ENCODE peak calls at places on chromosomes 16 and 17, in eight cellular contexts. X is heart left ventricle, B is neural progenitor cell, J is stomach, Q is left ventricle myocardium inferior, Y is A549, Z is adrenal gland, D is left lung. T is an unnamed sample.

GRCh38 chr17:76314392-76315227 is 6.5 kb upstream of the QRICH2 start:
- DNase-seq in X (no peak), B (no peak), J (no peak), Q (no peak), Y (no peak), Z (no peak), D (no peak), T (no peak)

GRCh38 chr16:57801098-57801855 is 1.0 kb downstream of the KIFC3 start:
- DNase-seq in X (no peak), B (peak), J (no peak), Q (no peak), Y (peak), Z (no peak), D (peak), T (no peak)

GRCh38 chr17:6110592-6110991 is 40.4 kb downstream of the WSCD1 start:
- DNase-seq in X (no peak), B (no peak), J (no peak), Q (no peak), Y (no peak), Z (no peak), D (no peak), T (no peak)

GRCh38 chr16:86835981-86836380 is 257.6 kb downstream of the FOXL1 start:
- DNase-seq in X (no peak), B (no peak), J (no peak), Q (no peak), Y (no peak), Z (no peak), D (no peak), T (no peak)

GRCh38 chr17:4998027-4998665 is 396 bp downstream of the KIF1C start:
- DNase-seq in X (peak), B (peak), J (peak), Q (peak), Y (peak), Z (peak), D (peak), T (peak)

GRCh38 chr17:39208893-39209292 is 8.8 kb downstream of the RPL19 start:
- DNase-seq in X (no peak), B (peak), J (peak), Q (no peak), Y (no peak), Z (no peak), D (no peak), T (no peak)

GRCh38 chr17:2343421-2343820 is 6.1 kb downstream of the SGSM2 start:
- DNase-seq in X (no peak), B (no peak), J (no peak), Q (no peak), Y (no peak), Z (no peak), D (peak), T (no peak)

GRCh38 chr16:62167551-62167950 is 131.3 kb upstream of the CDH8 start:
- DNase-seq in X (no peak), B (no peak), J (no peak), Q (no peak), Y (no peak), Z (no peak), D (no peak), T (no peak)

GRCh38 chr16:29825145-29826044 is 5.1 kb downstream of the MVP start:
- DNase-seq in X (peak), B (peak), J (no peak), Q (peak), Y (peak), Z (peak), D (no peak), T (no peak)

GRCh38 chr17:69762766-69763165 is 312.3 kb upstream of the KCNJ16 start:
- DNase-seq in X (no peak), B (no peak), J (no peak), Q (no peak), Y (no peak), Z (no peak), D (no peak), T (no peak)

GRCh38 chr16:83717814-83718213 is 90.0 kb upstream of the HSBP1 start:
- DNase-seq in X (peak), B (no peak), J (no peak), Q (no peak), Y (no peak), Z (no peak), D (no peak), T (no peak)

GRCh38 chr16:77223184-77223583 is 24.0 kb downstream of the SYCE1L start:
- DNase-seq in X (no peak), B (peak), J (no peak), Q (no peak), Y (no peak), Z (no peak), D (no peak), T (no peak)

GRCh38 chr17:39187152-39187830 is 10.2 kb downstream of the CACNB1 start:
- DNase-seq in X (no peak), B (no peak), J (no peak), Q (no peak), Y (no peak), Z (no peak), D (no peak), T (no peak)

GRCh38 chr17:10192963-10193362 is 5.4 kb downstream of the GAS7 start:
- DNase-seq in X (no peak), B (no peak), J (no peak), Q (no peak), Y (no peak), Z (no peak), D (no peak), T (no peak)

GRCh38 chr17:77098884-77099545 is 41.8 kb upstream of the SEC14L1 start:
- DNase-seq in X (peak), B (no peak), J (peak), Q (no peak), Y (no peak), Z (peak), D (no peak), T (no peak)

GRCh38 chr16:7615565-7615964 is 282.9 kb downstream of the RBFOX1 start:
- DNase-seq in X (no peak), B (no peak), J (no peak), Q (no peak), Y (no peak), Z (no peak), D (no peak), T (no peak)

GRCh38 chr17:48579738-48580543 is 1.8 kb upstream of the HOXB4 start:
- DNase-seq in X (no peak), B (no peak), J (no peak), Q (no peak), Y (no peak), Z (no peak), D (no peak), T (no peak)

GRCh38 chr17:726331-726919 is 6.0 kb upstream of the TLCD3A start:
- DNase-seq in X (no peak), B (peak), J (peak), Q (no peak), Y (no peak), Z (no peak), D (no peak), T (no peak)

GRCh38 chr16:2483160-2483559 is 8.2 kb downstream of the TBC1D24 start:
- DNase-seq in X (no peak), B (no peak), J (no peak), Q (no peak), Y (no peak), Z (no peak), D (no peak), T (no peak)

GRCh38 chr17:81417049-81417878 is 22.0 kb downstream of the BAHCC1 start:
- DNase-seq in X (no peak), B (no peak), J (no peak), Q (no peak), Y (no peak), Z (no peak), D (no peak), T (no peak)

GRCh38 chr16:11992008-11992584 is 15.6 kb downstream of the SNX29 start:
- DNase-seq in X (no peak), B (no peak), J (no peak), Q (no peak), Y (no peak), Z (no peak), D (no peak), T (no peak)

GRCh38 chr16:57589374-57589773 is 39.1 kb upstream of the ADGRG1 start:
- DNase-seq in X (no peak), B (no peak), J (no peak), Q (no peak), Y (no peak), Z (peak), D (no peak), T (no peak)

GRCh38 chr17:33594000-33594399 is 300.9 kb upstream of the ASIC2 start:
- DNase-seq in X (no peak), B (no peak), J (no peak), Q (no peak), Y (no peak), Z (peak), D (no peak), T (no peak)

GRCh38 chr16:48546774-48547173 is 63.2 kb downstream of the N4BP1 start:
- DNase-seq in X (no peak), B (no peak), J (peak), Q (no peak), Y (no peak), Z (no peak), D (no peak), T (no peak)

GRCh38 chr17:29559640-29560039 is 7.2 kb downstream of the ABHD15 start:
- DNase-seq in X (no peak), B (no peak), J (no peak), Q (no peak), Y (no peak), Z (no peak), D (no peak), T (no peak)

GRCh38 chr17:47707056-47707791 is 13.3 kb downstream of the TBKBP1 start:
- DNase-seq in X (no peak), B (no peak), J (no peak), Q (no peak), Y (no peak), Z (no peak), D (peak), T (no peak)

GRCh38 chr17:55607736-55608341 is 96.6 kb upstream of the SMIM36 start:
- DNase-seq in X (peak), B (no peak), J (peak), Q (peak), Y (peak), Z (no peak), D (no peak), T (no peak)

GRCh38 chr16:27999687-28000086 is 63.8 kb downstream of the GSG1L start:
- DNase-seq in X (no peak), B (no peak), J (no peak), Q (no peak), Y (no peak), Z (no peak), D (no peak), T (no peak)

GRCh38 chr17:36131436-36131835 is 27.8 kb downstream of the CCL4 start:
- DNase-seq in X (no peak), B (no peak), J (no peak), Q (no peak), Y (no peak), Z (no peak), D (no peak), T (no peak)

GRCh38 chr16:60681014-60681413 is 1355.2 kb downstream of the CDH8 start:
- DNase-seq in X (no peak), B (peak), J (no peak), Q (no peak), Y (no peak), Z (no peak), D (no peak), T (no peak)

GRCh38 chr17:38585805-38586529 is 19.8 kb downstream of the SRCIN1 start:
- DNase-seq in X (no peak), B (no peak), J (no peak), Q (no peak), Y (no peak), Z (no peak), D (no peak), T (no peak)

GRCh38 chr16:25177512-25177830 is 39.3 kb upstream of the AQP8 start:
- DNase-seq in X (no peak), B (no peak), J (no peak), Q (no peak), Y (no peak), Z (no peak), D (no peak), T (no peak)

GRCh38 chr17:75455896-75456416 is 479 bp upstream of the TMEM94 start:
- DNase-seq in X (no peak), B (no peak), J (peak), Q (no peak), Y (no peak), Z (no peak), D (no peak), T (no peak)

DNA sequence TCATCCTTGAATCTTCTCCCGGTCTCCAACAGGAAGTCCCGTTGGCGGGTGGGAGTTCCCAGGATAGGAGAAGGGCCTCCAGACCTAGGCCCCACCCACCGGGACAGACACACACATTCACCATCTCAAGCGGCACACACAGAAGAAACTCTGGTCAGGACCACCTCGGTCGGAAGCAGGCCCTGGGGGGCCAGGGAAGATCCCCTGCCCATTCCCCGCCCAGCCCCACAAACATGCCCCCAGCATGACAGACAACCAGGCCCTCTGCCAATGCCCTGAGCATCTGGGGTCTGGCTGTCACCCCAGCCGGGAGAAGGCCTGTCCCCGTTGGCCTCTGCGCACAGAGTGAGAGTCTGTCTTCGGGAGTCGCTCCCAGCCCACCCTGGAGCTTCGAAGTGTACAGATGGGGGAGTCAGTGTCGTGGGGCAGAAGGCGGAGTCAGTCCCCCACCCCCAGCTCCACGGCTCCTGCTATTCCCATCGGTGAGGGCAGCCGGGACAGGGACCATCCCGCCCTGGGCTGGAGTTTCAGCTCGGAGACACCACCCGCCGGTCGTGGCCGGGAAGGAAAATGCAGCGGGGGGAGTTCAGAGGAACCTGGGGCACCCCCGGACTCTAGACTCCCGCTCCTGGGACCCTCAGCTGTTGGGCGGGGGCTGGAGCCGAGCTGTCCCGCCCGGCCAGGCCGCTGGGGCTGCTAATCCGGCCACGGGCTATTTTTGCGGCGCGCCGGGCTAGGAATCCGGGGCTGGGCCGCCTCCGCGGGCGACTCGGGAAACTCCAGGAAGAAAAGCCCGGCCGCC is 690 bp downstream of the RHBDF1 start:
- DNase-seq in X (peak), B (peak), J (peak), Q (peak), Y (peak), Z (no peak), D (no peak), T (no peak)
- H3K4me3 ChIP-seq in X (peak), B (peak), J (peak), Q (peak), Y (peak), Z (no peak), D (peak), T (peak)

GRCh38 chr16:53022374-53022773 is 30.3 kb downstream of the CHD9NB start:
- DNase-seq in X (peak), B (peak), J (peak), Q (no peak), Y (peak), Z (peak), D (no peak), T (no peak)
- TF ChIP-seq CTCF in X (peak), B (peak), J (no peak), Q (peak), Y (peak), Z (peak), D (peak), T (peak)

DNA sequence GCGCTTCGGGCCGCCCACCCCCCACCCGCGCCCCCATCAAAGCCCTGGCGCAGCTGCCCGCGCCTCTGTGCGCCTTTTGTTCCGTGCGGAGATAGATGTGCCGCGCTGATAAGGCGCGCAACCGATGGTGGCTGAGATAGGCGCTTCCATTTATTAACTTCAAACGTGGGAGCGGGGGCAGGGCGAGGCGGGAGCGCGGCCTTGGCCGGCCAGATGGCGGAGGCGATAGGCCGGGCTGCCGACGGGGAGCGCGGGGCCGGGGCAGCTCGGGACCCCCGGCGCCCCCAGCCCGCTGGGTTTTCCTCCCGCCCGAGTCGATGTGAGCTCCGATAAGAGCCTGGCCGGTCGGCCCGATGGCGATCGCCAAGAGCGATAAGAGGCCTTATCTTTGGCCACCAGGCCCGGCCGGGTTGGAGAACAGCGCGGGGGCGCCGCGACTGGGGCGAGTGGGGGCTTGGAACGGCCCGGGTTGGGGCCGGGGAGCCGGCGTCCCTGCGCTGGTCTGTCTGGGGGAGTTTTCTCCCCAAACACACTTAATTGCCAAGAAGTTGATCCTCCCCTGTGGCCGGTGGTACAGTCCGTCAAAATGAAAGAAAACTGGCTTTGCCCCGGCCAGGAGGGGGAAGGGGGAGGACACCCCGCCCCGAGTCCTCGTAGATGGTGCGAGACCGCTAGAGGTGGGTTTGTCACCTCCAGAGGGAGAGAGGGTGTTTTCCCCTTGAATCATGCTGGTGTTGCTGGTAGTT is 2.7 kb downstream of the ZFPM1 start:
- DNase-seq in X (no peak), B (peak), J (peak), Q (no peak), Y (peak), Z (peak), D (no peak), T (no peak)
- H3K27ac ChIP-seq in X (peak), B (no peak), J (peak), Q (peak), Y (peak), Z (peak), D (peak), T (peak)

GRCh38 chr17:27984816-27985215 is 57.7 kb upstream of the NLK start:
- DNase-seq in X (peak), B (no peak), J (no peak), Q (peak), Y (no peak), Z (peak), D (no peak), T (no peak)

GRCh38 chr17:27984404-27984803 is 58.1 kb upstream of the NLK start:
- DNase-seq in X (no peak), B (no peak), J (no peak), Q (no peak), Y (no peak), Z (no peak), D (no peak), T (no peak)

GRCh38 chr17:27982688-27983087 is 59.8 kb upstream of the NLK start:
- DNase-seq in X (no peak), B (no peak), J (no peak), Q (no peak), Y (no peak), Z (no peak), D (no peak), T (no peak)

GRCh38 chr17:27985306-27985705 is 57.2 kb upstream of the NLK start:
- DNase-seq in X (no peak), B (no peak), J (no peak), Q (peak), Y (no peak), Z (no peak), D (no peak), T (no peak)

DNA sequence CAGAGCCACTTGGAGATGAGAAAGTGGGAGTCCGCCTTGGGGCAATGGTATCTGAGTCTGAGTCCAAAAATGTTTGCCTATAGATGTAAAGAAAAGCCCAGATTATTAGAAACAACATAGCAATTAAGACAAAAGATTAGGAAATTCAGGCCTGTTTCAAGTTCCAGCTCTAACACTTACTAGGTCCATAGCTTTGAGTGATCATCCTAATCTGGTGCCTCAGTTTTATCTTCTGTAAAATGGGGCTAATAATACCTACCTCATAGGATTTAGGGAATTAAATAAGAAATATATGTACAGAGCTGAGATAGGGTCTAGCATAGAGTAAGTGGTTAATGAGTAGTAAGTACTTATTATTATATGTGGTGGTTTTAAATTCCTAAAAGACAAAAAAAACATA is 58.6 kb upstream of the NLK start:
- DNase-seq in X (no peak), B (no peak), J (no peak), Q (no peak), Y (no peak), Z (no peak), D (no peak), T (no peak)
- H3K4me3 ChIP-seq in X (no peak), B (no peak), J (no peak), Q (no peak), Y (no peak), Z (no peak), D (no peak), T (no peak)